ENCODE peak calls at places on chromosomes 16 and 17, in seven cellular contexts. X, Y, W, B, I, N and E are unnamed samples.

GRCh38 chr17:45672301-45672700 is 111.8 kb upstream of the CRHR1 start:
- DNase-seq in X (peak), Y (no peak), W (no peak), B (no peak), I (no peak), N (no peak), E (no peak)

GRCh38 chr17:79160980-79161621 is 86.5 kb downstream of the ENGASE start:
- DNase-seq in X (no peak), Y (no peak), W (no peak), B (no peak), I (peak), N (no peak), E (no peak)

GRCh38 chr17:78133971-78134898 is 3.7 kb downstream of the TMC8 start:
- DNase-seq in X (peak), Y (peak), W (peak), B (peak), I (peak), N (peak), E (no peak)

GRCh38 chr17:80477647-80478478 is 1.5 kb upstream of the NPTX1 start:
- DNase-seq in X (peak), Y (peak), W (no peak), B (peak), I (peak), N (no peak), E (no peak)

GRCh38 chr16:81237282-81237681 is 1.2 kb upstream of the BCO1 start:
- DNase-seq in X (no peak), Y (no peak), W (no peak), B (no peak), I (no peak), N (no peak), E (no peak)

GRCh38 chr16:57707331-57707730 is 12.7 kb downstream of the DRC7 start:
- DNase-seq in X (no peak), Y (no peak), W (no peak), B (no peak), I (no peak), N (no peak), E (no peak)

GRCh38 chr17:42403150-42403549 is 14.9 kb upstream of the STAT3 start:
- DNase-seq in X (no peak), Y (peak), W (no peak), B (peak), I (peak), N (peak), E (no peak)

GRCh38 chr16:85631802-85632393 is 18.8 kb downstream of the GSE1 start:
- DNase-seq in X (no peak), Y (no peak), W (no peak), B (no peak), I (no peak), N (no peak), E (no peak)

GRCh38 chr16:69187387-69187890 is 475 bp downstream of the SNTB2 start:
- DNase-seq in X (no peak), Y (peak), W (no peak), B (peak), I (peak), N (no peak), E (no peak)

GRCh38 chr17:33291248-33292183 is 1.6 kb downstream of the ASIC2 start:
- DNase-seq in X (no peak), Y (no peak), W (no peak), B (peak), I (no peak), N (no peak), E (no peak)

GRCh38 chr16:84088695-84089395 is 27.9 kb downstream of the MBTPS1 start:
- DNase-seq in X (no peak), Y (peak), W (no peak), B (peak), I (peak), N (peak), E (no peak)

GRCh38 chr16:35310999-35311398 is 1851.6 kb downstream of the TP53TG3F start:
- DNase-seq in X (no peak), Y (no peak), W (no peak), B (no peak), I (no peak), N (no peak), E (no peak)

GRCh38 chr17:1779571-1780074 is 17.8 kb downstream of the SERPINF1 start:
- DNase-seq in X (no peak), Y (no peak), W (peak), B (no peak), I (no peak), N (peak), E (peak)

GRCh38 chr16:80788016-80788415 is 16.4 kb downstream of the CDYL2 start:
- DNase-seq in X (no peak), Y (no peak), W (no peak), B (no peak), I (no peak), N (no peak), E (peak)

GRCh38 chr16:22635801-22636200 is 125.1 kb downstream of the NPIPB5 start:
- DNase-seq in X (no peak), Y (no peak), W (no peak), B (no peak), I (no peak), N (no peak), E (no peak)

GRCh38 chr17:263773-264172 is 82.3 kb upstream of the DOC2B start:
- DNase-seq in X (no peak), Y (no peak), W (no peak), B (no peak), I (no peak), N (no peak), E (no peak)

GRCh38 chr17:36641331-36641876 is 40.0 kb downstream of the MRM1 start:
- DNase-seq in X (no peak), Y (no peak), W (no peak), B (no peak), I (no peak), N (no peak), E (no peak)

GRCh38 chr17:82528484-82529265 is 9.1 kb downstream of the FOXK2 start:
- DNase-seq in X (peak), Y (no peak), W (peak), B (peak), I (no peak), N (peak), E (peak)

GRCh38 chr16:85003723-85004586 is 7.4 kb downstream of the ZDHHC7 start:
- DNase-seq in X (no peak), Y (no peak), W (no peak), B (no peak), I (no peak), N (no peak), E (no peak)

GRCh38 chr17:77957215-77957868 is 1.2 kb upstream of the TNRC6C start:
- DNase-seq in X (no peak), Y (no peak), W (no peak), B (peak), I (peak), N (no peak), E (no peak)

GRCh38 chr16:27867122-27868110 is 196.1 kb downstream of the GSG1L start:
- DNase-seq in X (no peak), Y (peak), W (peak), B (peak), I (peak), N (no peak), E (peak)

GRCh38 chr16:82414476-82414875 is 212.3 kb upstream of the CDH13 start:
- DNase-seq in X (no peak), Y (no peak), W (no peak), B (no peak), I (no peak), N (no peak), E (no peak)

GRCh38 chr17:71110326-71110725 is 941.0 kb downstream of the KCNJ2 start:
- DNase-seq in X (no peak), Y (no peak), W (no peak), B (no peak), I (no peak), N (no peak), E (peak)

GRCh38 chr16:56339431-56340195 is 85.7 kb downstream of the AMFR start:
- DNase-seq in X (no peak), Y (no peak), W (no peak), B (no peak), I (no peak), N (no peak), E (no peak)

GRCh38 chr17:63960430-63960829 is 12.3 kb downstream of the SCN4A start:
- DNase-seq in X (no peak), Y (no peak), W (no peak), B (no peak), I (no peak), N (no peak), E (no peak)

GRCh38 chr16:87816507-87817100 is 50.8 kb upstream of the KLHDC4 start:
- DNase-seq in X (no peak), Y (no peak), W (no peak), B (no peak), I (no peak), N (no peak), E (no peak)

GRCh38 chr16:29745126-29745852 is 501 bp downstream of the C16orf54 start:
- DNase-seq in X (no peak), Y (peak), W (no peak), B (no peak), I (peak), N (no peak), E (no peak)

GRCh38 chr17:80473701-80474100 is 2.7 kb downstream of the NPTX1 start:
- DNase-seq in X (no peak), Y (no peak), W (no peak), B (no peak), I (no peak), N (no peak), E (no peak)

GRCh38 chr17:77808663-77809425 is 149.7 kb upstream of the TNRC6C start:
- DNase-seq in X (no peak), Y (no peak), W (no peak), B (no peak), I (no peak), N (no peak), E (no peak)

GRCh38 chr17:74192950-74193781 is 10.3 kb upstream of the RPL38 start:
- DNase-seq in X (peak), Y (no peak), W (no peak), B (no peak), I (no peak), N (peak), E (no peak)

GRCh38 chr16:66653581-66654350 is 42.8 kb downstream of the CMTM4 start:
- DNase-seq in X (no peak), Y (no peak), W (no peak), B (no peak), I (no peak), N (no peak), E (no peak)